ENCODE peak calls at places on chromosome 2, in six cellular contexts. U is GM23248, Z is mesenchymal stem cell, Q is osteoblast, Y is hepatocyte, R is A549. E is an unnamed sample.

GRCh38 chr2:99706734-99707133 is 216.9 kb upstream of the REV1 start:
- DNase-seq in U (peak; percentile 12), Z (no peak), Q (no peak), Y (no peak), R (no peak), E (peak; percentile 54)

GRCh38 chr2:184599054-184599874 is 935 bp downstream of the ZNF804A start:
- DNase-seq in U (peak; percentile 27), Z (peak; percentile 85), Q (peak; percentile 38), Y (no peak), R (no peak), E (peak; percentile 35)

GRCh38 chr2:159773426-159773825 is 24.6 kb downstream of the CD302 start:
- DNase-seq in U (peak; percentile 25), Z (no peak), Q (no peak), Y (no peak), R (no peak), E (no peak)

GRCh38 chr2:80154231-80154915 is 150.2 kb downstream of the LRRTM1 start:
- DNase-seq in U (no peak), Z (no peak), Q (no peak), Y (no peak), R (no peak), E (no peak)

GRCh38 chr2:223203971-223204370 is 152.0 kb downstream of the KCNE4 start:
- DNase-seq in U (peak; percentile 87), Z (peak; percentile 74), Q (no peak), Y (no peak), R (no peak), E (peak; percentile 67)

GRCh38 chr2:219459460-219460311 is 25.0 kb downstream of the SPEG start:
- DNase-seq in U (peak; percentile 77), Z (peak; percentile 75), Q (peak; percentile 96), Y (peak; percentile 75), R (peak; percentile 75), E (peak; percentile 33)

GRCh38 chr2:220660277-220661155 is 911.6 kb downstream of the EPHA4 start:
- DNase-seq in U (no peak), Z (no peak), Q (no peak), Y (peak; percentile 38), R (no peak), E (no peak)

GRCh38 chr2:173238385-173238784 is 116.3 kb upstream of the CDCA7 start:
- DNase-seq in U (no peak), Z (no peak), Q (no peak), Y (no peak), R (no peak), E (no peak)

GRCh38 chr2:149329068-149329467 is 1.3 kb upstream of the LYPD6 start:
- DNase-seq in U (peak; percentile 17), Z (no peak), Q (peak; percentile 87), Y (peak; percentile 13), R (no peak), E (no peak)

GRCh38 chr2:127705281-127706065 is 4.2 kb downstream of the SFT2D3 start:
- DNase-seq in U (peak; percentile 57), Z (peak; percentile 7), Q (peak; percentile 83), Y (no peak), R (no peak), E (no peak)

GRCh38 chr2:51441786-51442185 is 409.9 kb upstream of the NRXN1 start:
- DNase-seq in U (no peak), Z (no peak), Q (no peak), Y (no peak), R (no peak), E (no peak)

GRCh38 chr2:174076040-174076439 is 110.9 kb upstream of the SP3 start:
- DNase-seq in U (peak; percentile 16), Z (no peak), Q (no peak), Y (peak; percentile 39), R (no peak), E (no peak)

GRCh38 chr2:10289891-10290290 is 12.8 kb upstream of the HPCAL1 start:
- DNase-seq in U (peak; percentile 69), Z (peak; percentile 58), Q (peak; percentile 98), Y (no peak), R (no peak), E (peak; percentile 75)

GRCh38 chr2:127818794-127819425 is 7.9 kb upstream of the WDR33 start:
- DNase-seq in U (no peak), Z (no peak), Q (no peak), Y (no peak), R (no peak), E (no peak)

GRCh38 chr2:170086117-170086688 is 91.7 kb upstream of the MYO3B start:
- DNase-seq in U (no peak), Z (no peak), Q (no peak), Y (no peak), R (no peak), E (no peak)

GRCh38 chr2:211391206-211391605 is 834.8 kb downstream of the CPS1 start:
- DNase-seq in U (no peak), Z (no peak), Q (no peak), Y (no peak), R (no peak), E (no peak)

GRCh38 chr2:286774-287392 is 1.0 kb downstream of the ALKAL2 start:
- DNase-seq in U (no peak), Z (peak; percentile 49), Q (no peak), Y (peak; percentile 16), R (no peak), E (no peak)

GRCh38 chr2:24080721-24081120 is 3.9 kb downstream of the TP53I3 start:
- DNase-seq in U (no peak), Z (no peak), Q (no peak), Y (no peak), R (no peak), E (no peak)

GRCh38 chr2:24082787-24083566 is 1.7 kb downstream of the TP53I3 start:
- DNase-seq in U (peak; percentile 4), Z (no peak), Q (no peak), Y (no peak), R (no peak), E (no peak)

GRCh38 chr2:24084386-24085375 is at the start of gene TP53I3:
- DNase-seq in U (peak; percentile 94), Z (peak; percentile 93), Q (peak; percentile 98), Y (peak; percentile 96), R (peak; percentile 95), E (peak; percentile 83)

GRCh38 chr2:24086241-24086640 is 1.6 kb upstream of the TP53I3 start:
- DNase-seq in U (no peak), Z (no peak), Q (no peak), Y (no peak), R (no peak), E (no peak)

DNA sequence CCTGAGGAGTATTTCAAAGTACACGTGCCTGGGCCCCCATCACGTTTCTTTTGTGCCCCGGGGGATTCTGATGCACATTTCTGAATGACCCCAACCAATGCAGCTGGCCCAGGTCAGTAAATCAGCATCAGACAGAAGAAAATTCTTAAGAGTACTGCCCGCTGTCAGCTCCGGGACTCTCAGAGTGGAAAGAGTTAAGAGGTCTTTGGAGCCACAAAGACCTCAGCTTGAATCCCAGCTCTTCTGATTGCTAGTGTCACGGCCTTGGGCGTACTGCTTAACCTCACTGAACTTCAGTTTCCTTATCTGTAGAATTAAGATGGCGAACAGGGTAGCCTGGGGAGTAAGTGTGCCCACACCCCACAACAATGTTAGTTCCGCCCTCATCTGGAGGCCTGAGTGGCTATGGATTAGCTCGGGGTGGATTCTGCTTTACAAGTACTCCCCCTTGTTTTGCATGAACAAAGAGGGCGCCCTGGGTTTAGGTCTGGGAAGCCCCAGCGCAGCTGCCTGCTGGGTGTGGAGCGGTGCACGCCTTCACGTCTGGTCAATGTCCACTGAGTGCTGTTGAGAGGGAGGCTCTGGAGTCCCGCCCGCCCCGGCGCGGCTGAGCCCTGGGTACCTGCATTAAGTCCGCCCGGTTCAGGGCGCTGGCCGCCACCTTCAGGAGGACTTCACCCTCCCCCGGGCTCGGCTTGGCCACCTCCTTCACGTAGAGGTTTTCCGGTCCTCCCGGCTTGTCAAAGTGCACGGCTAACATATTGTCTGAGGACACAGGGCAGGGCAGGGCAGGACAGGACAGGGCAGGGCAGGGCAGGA is 858 bp downstream of the TP53I3 start:
- DNase-seq in U (peak; percentile 83), Z (peak; percentile 86), Q (peak; percentile 87), Y (peak; percentile 93), R (peak; percentile 92), E (peak; percentile 76)
- H3K4me2 ChIP-seq in U (peak overlapping the region; percentile 93), Z (peak overlapping the region; percentile 61), Q (peak overlapping the region; percentile 90), Y (peak overlapping the region; percentile 80), R (peak overlapping the region; percentile 95), E (peak overlapping the region; percentile 98)

GRCh38 chr2:216789088-216789487 is 70.8 kb downstream of the TNP1 start:
- DNase-seq in U (no peak), Z (no peak), Q (no peak), Y (no peak), R (no peak), E (no peak)
- H3K4me2 ChIP-seq in U (no peak overlapping the region), Z (no peak overlapping the region), Q (no peak overlapping the region), Y (no peak overlapping the region), R (no peak overlapping the region), E (no peak overlapping the region)

DNA sequence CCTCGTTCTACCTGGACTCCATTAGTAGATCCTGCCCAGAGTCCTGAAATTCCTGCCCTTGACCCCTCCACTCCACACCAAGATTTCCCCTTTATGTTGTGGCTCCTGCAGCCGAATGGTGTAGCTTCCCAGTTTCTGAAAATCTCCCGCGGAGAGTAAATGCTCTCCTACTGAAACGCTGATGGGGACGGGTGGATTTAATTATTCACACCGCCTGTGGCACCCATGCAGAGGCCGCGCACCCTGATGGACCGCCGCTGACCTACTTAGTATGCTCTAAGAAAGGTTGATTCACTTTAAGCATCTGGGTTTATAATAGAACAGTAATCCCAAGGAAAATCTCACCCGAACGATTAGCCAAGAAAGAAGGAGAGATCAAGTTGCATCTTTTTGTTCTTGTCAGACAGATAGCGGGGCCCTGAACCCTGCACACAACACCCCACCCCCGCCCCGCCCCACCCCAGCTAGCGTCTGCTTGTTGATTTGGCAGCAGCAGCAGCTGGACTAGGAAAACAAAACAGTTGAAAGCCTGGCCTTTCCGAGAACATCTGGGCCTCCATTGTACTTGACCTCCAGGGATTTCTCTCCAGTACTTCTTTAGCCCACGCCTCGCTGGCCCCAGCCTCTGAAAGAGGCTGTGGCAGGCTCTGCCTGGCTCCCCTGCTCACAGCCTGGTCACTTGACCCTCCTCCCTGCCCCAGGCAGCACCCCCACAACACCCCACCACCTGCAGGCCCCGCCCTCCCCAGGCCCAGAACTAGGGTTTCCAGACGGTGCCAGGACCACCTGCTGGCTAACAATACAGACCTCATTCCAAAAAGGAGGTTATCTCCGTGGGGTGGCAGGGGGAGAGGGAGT is 53.6 kb downstream of the DPYSL5 start:
- DNase-seq in U (no peak), Z (no peak), Q (peak; percentile 67), Y (no peak), R (no peak), E (no peak)
- H3K4me2 ChIP-seq in U (no peak overlapping the region), Z (no peak overlapping the region), Q (no peak overlapping the region), Y (no peak overlapping the region), R (no peak overlapping the region), E (no peak overlapping the region)

DNA sequence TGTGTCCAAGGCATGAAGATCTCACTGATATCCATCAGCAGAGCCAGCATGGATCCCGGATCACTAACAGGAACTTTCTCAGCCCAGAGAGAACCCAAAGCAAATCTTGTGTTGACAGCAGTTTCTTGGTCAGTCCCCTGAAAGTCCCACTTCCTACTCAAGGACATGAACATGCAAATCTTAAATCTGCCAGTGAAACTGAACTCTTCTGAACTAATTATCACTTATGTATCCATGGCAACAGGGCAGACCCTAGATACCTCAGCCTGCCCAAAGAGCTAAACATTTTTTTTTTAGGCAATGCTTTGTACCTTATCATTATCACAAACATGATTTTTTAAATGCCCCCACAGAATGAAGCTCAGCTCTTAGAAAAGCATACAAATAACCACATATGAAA is 127.8 kb upstream of the DDX18 start:
- DNase-seq in U (no peak), Z (no peak), Q (no peak), Y (no peak), R (no peak), E (no peak)
- H3K4me2 ChIP-seq in U (no peak overlapping the region), Z (no peak overlapping the region), Q (no peak overlapping the region), Y (no peak overlapping the region), R (no peak overlapping the region), E (no peak overlapping the region)

GRCh38 chr2:84033347-84033974 is 425.6 kb downstream of the SUCLG1 start:
- DNase-seq in U (no peak), Z (no peak), Q (no peak), Y (no peak), R (no peak), E (no peak)
- H3K4me2 ChIP-seq in U (no peak overlapping the region), Z (no peak overlapping the region), Q (no peak overlapping the region), Y (no peak overlapping the region), R (no peak overlapping the region), E (no peak overlapping the region)

E was measured in astrocyte.